ENCODE peak calls at places on chromosome 11, in six cellular contexts. F is IMR-90, L is AG04450, Q is testis, K is fibroblast of the aortic adventitia, A is AG10803. J is an unnamed sample.

GRCh38 chr11:125350206-125351044 is 145.6 kb downstream of the FEZ1 start:
- DNase-seq in F (no peak), L (no peak), Q (no peak), K (no peak), A (no peak), J (no peak)

GRCh38 chr11:71447791-71448256 is 369 bp downstream of the DHCR7 start:
- DNase-seq in F (no peak), L (no peak), Q (no peak), K (no peak), A (peak; percentile 2), J (no peak)

GRCh38 chr11:17790453-17790852 is 55.9 kb downstream of the KCNC1 start:
- DNase-seq in F (peak; percentile 92), L (peak; percentile 63), Q (no peak), K (peak; percentile 35), A (peak; percentile 9), J (peak; percentile 45)

GRCh38 chr11:93193721-93194120 is 4.1 kb downstream of the SLC36A4 start:
- DNase-seq in F (no peak), L (no peak), Q (no peak), K (no peak), A (no peak), J (no peak)

GRCh38 chr11:128302425-128303186 is 284.8 kb downstream of the ETS1 start:
- DNase-seq in F (no peak), L (no peak), Q (no peak), K (no peak), A (no peak), J (no peak)

GRCh38 chr11:66950113-66950535 is 8.1 kb downstream of the PC start:
- DNase-seq in F (peak; percentile 94), L (no peak), Q (no peak), K (peak; percentile 60), A (peak; percentile 69), J (peak; percentile 83)

GRCh38 chr11:8814923-8815240 is 96.1 kb upstream of the AKIP1 start:
- DNase-seq in F (no peak), L (no peak), Q (no peak), K (no peak), A (peak; percentile 77), J (no peak)

GRCh38 chr11:121595717-121596156 is 143.0 kb upstream of the SORL1-AS1 start:
- DNase-seq in F (peak; percentile 100), L (peak; percentile 98), Q (no peak), K (peak; percentile 100), A (peak; percentile 100), J (peak; percentile 98)

GRCh38 chr11:109039611-109040010 is 374.7 kb downstream of the DDX10 start:
- DNase-seq in F (no peak), L (no peak), Q (no peak), K (peak; percentile 23), A (no peak), J (no peak)

GRCh38 chr11:60169264-60169915 is 13.5 kb downstream of the MS4A6A start:
- DNase-seq in F (no peak), L (no peak), Q (peak; percentile 31), K (no peak), A (no peak), J (peak; percentile 47)

GRCh38 chr11:108958446-108959123 is 293.7 kb downstream of the DDX10 start:
- DNase-seq in F (peak; percentile 82), L (no peak), Q (no peak), K (peak; percentile 39), A (peak; percentile 68), J (peak; percentile 50)

GRCh38 chr11:65636810-65637557 is 917 bp upstream of the SIPA1 start:
- DNase-seq in F (no peak), L (no peak), Q (no peak), K (no peak), A (no peak), J (no peak)

GRCh38 chr11:55501014-55501413 is 53.3 kb upstream of the OR4C15 start:
- DNase-seq in F (no peak), L (no peak), Q (no peak), K (no peak), A (no peak), J (no peak)

GRCh38 chr11:76185931-76186401 is 20.3 kb downstream of the WNT11 start:
- DNase-seq in F (no peak), L (no peak), Q (peak; percentile 77), K (peak; percentile 38), A (peak; percentile 31), J (no peak)

GRCh38 chr11:3044915-3045314 is 12.3 kb downstream of the CARS1 start:
- DNase-seq in F (no peak), L (no peak), Q (no peak), K (no peak), A (no peak), J (no peak)

GRCh38 chr11:18394928-18395734 is 768 bp downstream of the LDHA start:
- DNase-seq in F (peak; percentile 3), L (no peak), Q (peak; percentile 36), K (no peak), A (no peak), J (peak; percentile 20)

GRCh38 chr11:2813141-2813908 is 72.2 kb downstream of the CDKN1C start:
- DNase-seq in F (peak; percentile 90), L (peak; percentile 62), Q (no peak), K (no peak), A (no peak), J (peak; percentile 44)

GRCh38 chr11:19730373-19730772 is 17.7 kb downstream of the NAV2 start:
- DNase-seq in F (no peak), L (no peak), Q (no peak), K (no peak), A (peak; percentile 44), J (no peak)

GRCh38 chr11:71988050-71988449 is 10.7 kb upstream of the IL18BP start:
- DNase-seq in F (peak; percentile 87), L (peak; percentile 59), Q (no peak), K (peak; percentile 97), A (peak; percentile 91), J (peak; percentile 83)

GRCh38 chr11:108973402-108974119 is 308.7 kb downstream of the DDX10 start:
- DNase-seq in F (peak; percentile 81), L (peak; percentile 39), Q (no peak), K (peak; percentile 79), A (peak; percentile 92), J (peak; percentile 89)

GRCh38 chr11:46275964-46276641 is 1.4 kb upstream of the CREB3L1 start:
- DNase-seq in F (no peak), L (no peak), Q (no peak), K (no peak), A (no peak), J (no peak)

GRCh38 chr11:74710291-74710938 is 20.8 kb downstream of the CHRDL2 start:
- DNase-seq in F (peak; percentile 46), L (no peak), Q (peak; percentile 46), K (peak; percentile 88), A (peak; percentile 44), J (peak; percentile 85)

GRCh38 chr11:111416231-111416960 is 37.3 kb upstream of the POU2AF1 start:
- DNase-seq in F (no peak), L (no peak), Q (no peak), K (no peak), A (no peak), J (no peak)

GRCh38 chr11:100719809-100720221 is 32.7 kb downstream of the ARHGAP42 start:
- DNase-seq in F (peak; percentile 79), L (no peak), Q (peak; percentile 61), K (peak; percentile 92), A (peak; percentile 89), J (peak; percentile 92)

GRCh38 chr11:134037093-134037908 is 31.6 kb upstream of the JAM3 start:
- DNase-seq in F (peak; percentile 59), L (peak; percentile 32), Q (peak; percentile 76), K (peak; percentile 74), A (peak; percentile 83), J (peak; percentile 66)

GRCh38 chr11:4095509-4096230 is 1.1 kb downstream of the RRM1 start:
- DNase-seq in F (peak; percentile 78), L (no peak), Q (no peak), K (peak; percentile 65), A (peak; percentile 89), J (peak; percentile 66)

GRCh38 chr11:78975081-78975480 is 400.4 kb upstream of the NARS2 start:
- DNase-seq in F (no peak), L (no peak), Q (no peak), K (no peak), A (no peak), J (no peak)
- H3K4me3 ChIP-seq in F (no peak overlapping the region), L (no peak overlapping the region), Q (no peak overlapping the region), K (no peak overlapping the region), A (no peak overlapping the region), J (no peak overlapping the region)

GRCh38 chr11:69841859-69842698 is 22.9 kb upstream of the FGF3 start:
- DNase-seq in F (peak; percentile 13), L (no peak), Q (no peak), K (peak; percentile 4), A (no peak), J (peak; percentile 18)
- TF ChIP-seq CTCF in F (peak; percentile 34), L (peak; percentile 33), Q (no peak), K (peak; percentile 29), A (peak; percentile 43), J (peak; percentile 34)

GRCh38 chr11:34749666-34750659 is 129.1 kb downstream of the EHF start:
- DNase-seq in F (peak; percentile 68), L (peak; percentile 57), Q (no peak), K (peak; percentile 95), A (peak; percentile 88), J (peak; percentile 97)
- H3K4me3 ChIP-seq in F (no peak overlapping the region), L (no peak overlapping the region), Q (no peak overlapping the region), K (no peak overlapping the region), A (no peak overlapping the region), J (no peak overlapping the region)

GRCh38 chr11:1505480-1505879 is 18.9 kb upstream of the MOB2 start:
- DNase-seq in F (no peak), L (no peak), Q (no peak), K (no peak), A (no peak), J (no peak)
- TF ChIP-seq CTCF in F (no peak), L (no peak), Q (no peak), K (no peak), A (no peak), J (no peak)

GRCh38 chr11:116853461-116854073 is 16.1 kb upstream of the APOA1 start:
- DNase-seq in F (peak; percentile 96), L (peak; percentile 74), Q (no peak), K (peak; percentile 83), A (peak; percentile 88), J (peak; percentile 77)

GRCh38 chr11:116852261-116853125 is 15.1 kb upstream of the APOA1 start:
- DNase-seq in F (peak; percentile 57), L (no peak), Q (peak; percentile 47), K (peak; percentile 75), A (no peak), J (peak; percentile 44)

GRCh38 chr11:116849060-116849459 is 11.6 kb upstream of the APOA1 start:
- DNase-seq in F (no peak), L (no peak), Q (no peak), K (no peak), A (no peak), J (no peak)

GRCh38 chr11:116849491-116849890 is 12.1 kb upstream of the APOA1 start:
- DNase-seq in F (no peak), L (no peak), Q (no peak), K (no peak), A (no peak), J (no peak)

GRCh38 chr11:116851631-116852030 is 14.2 kb upstream of the APOA1 start:
- DNase-seq in F (no peak), L (no peak), Q (no peak), K (no peak), A (no peak), J (peak; percentile 59)
- H3K4me3 ChIP-seq in F (no peak overlapping the region), L (no peak overlapping the region), Q (no peak overlapping the region), K (no peak overlapping the region), A (no peak overlapping the region), J (no peak overlapping the region)

DNA sequence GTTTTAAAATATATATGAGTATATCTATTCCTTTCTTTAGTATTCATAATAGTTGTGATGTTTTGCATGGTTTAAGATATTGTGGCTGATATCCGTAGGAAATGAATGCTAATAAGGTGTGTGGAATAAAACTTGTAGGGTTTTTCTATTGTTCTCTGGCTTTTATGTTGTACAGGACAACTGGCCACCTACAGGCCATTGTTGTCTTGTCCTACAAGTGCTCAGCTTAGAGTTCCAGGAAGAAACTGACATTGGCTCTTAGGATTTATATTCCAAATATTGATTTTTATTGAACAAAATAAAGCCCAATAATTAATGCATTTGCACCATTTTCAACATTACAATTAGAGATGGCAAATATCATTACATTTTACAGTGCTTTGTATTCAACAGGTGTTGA is 512.8 kb upstream of the TENM4 start:
- DNase-seq in F (no peak), L (no peak), Q (no peak), K (no peak), A (no peak), J (no peak)
- TF ChIP-seq CTCF in F (no peak), L (peak; percentile 24), Q (peak; percentile 12), K (no peak), A (no peak), J (no peak)

J was measured in fibroblast of pulmonary artery.